ENCODE peak calls at places on chromosomes 2 and 18, in six cellular contexts. One of them, this sample, is unnamed.

GRCh38 chr2:170845343-170845742 is 28.7 kb downstream of the GAD1 start:
- DNase-seq in fibroblast of pulmonary artery: no peak
- DNase-seq in GM23248: no peak
- DNase-seq in posterior vena cava: no peak
- DNase-seq in COR-L47: no peak
- DNase-seq in A549: no peak
- DNase-seq in this sample: peak

GRCh38 chr2:9474361-9475117 is at the start of gene IAH1:
- DNase-seq in fibroblast of pulmonary artery: peak
- DNase-seq in GM23248: peak
- DNase-seq in posterior vena cava: peak
- DNase-seq in COR-L47: peak
- DNase-seq in A549: peak
- DNase-seq in this sample: peak

GRCh38 chr2:223055140-223055539 is 3.1 kb downstream of the KCNE4 start:
- DNase-seq in fibroblast of pulmonary artery: peak
- DNase-seq in GM23248: peak
- DNase-seq in posterior vena cava: no peak
- DNase-seq in COR-L47: peak
- DNase-seq in A549: no peak
- DNase-seq in this sample: no peak

GRCh38 chr2:239054921-239055320 is 207.0 kb downstream of the TWIST2 start:
- DNase-seq in fibroblast of pulmonary artery: no peak
- DNase-seq in GM23248: no peak
- DNase-seq in posterior vena cava: peak
- DNase-seq in COR-L47: no peak
- DNase-seq in A549: no peak
- DNase-seq in this sample: no peak

GRCh38 chr2:28750316-28751101 is 1.1 kb upstream of the PPP1CB start:
- DNase-seq in fibroblast of pulmonary artery: peak
- DNase-seq in GM23248: peak
- DNase-seq in posterior vena cava: no peak
- DNase-seq in COR-L47: peak
- DNase-seq in A549: no peak
- DNase-seq in this sample: peak

GRCh38 chr2:127646487-127647241 is 711 bp downstream of the GPR17 start:
- DNase-seq in fibroblast of pulmonary artery: no peak
- DNase-seq in GM23248: no peak
- DNase-seq in posterior vena cava: peak
- DNase-seq in COR-L47: no peak
- DNase-seq in A549: no peak
- DNase-seq in this sample: no peak

GRCh38 chr2:226031078-226031937 is 631.8 kb downstream of the NYAP2 start:
- DNase-seq in fibroblast of pulmonary artery: peak
- DNase-seq in GM23248: peak
- DNase-seq in posterior vena cava: peak
- DNase-seq in COR-L47: peak
- DNase-seq in A549: peak
- DNase-seq in this sample: peak

GRCh38 chr18:44731866-44732555 is 51.3 kb downstream of the SETBP1 start:
- DNase-seq in fibroblast of pulmonary artery: no peak
- DNase-seq in GM23248: peak
- DNase-seq in posterior vena cava: no peak
- DNase-seq in COR-L47: no peak
- DNase-seq in A549: no peak
- DNase-seq in this sample: peak

GRCh38 chr2:188132385-188132784 is 159.3 kb upstream of the GULP1 start:
- DNase-seq in fibroblast of pulmonary artery: peak
- DNase-seq in GM23248: no peak
- DNase-seq in posterior vena cava: no peak
- DNase-seq in COR-L47: peak
- DNase-seq in A549: no peak
- DNase-seq in this sample: no peak

GRCh38 chr2:181517685-181518301 is 60.6 kb downstream of the ITGA4 start:
- DNase-seq in fibroblast of pulmonary artery: peak
- DNase-seq in GM23248: no peak
- DNase-seq in posterior vena cava: no peak
- DNase-seq in COR-L47: no peak
- DNase-seq in A549: no peak
- DNase-seq in this sample: no peak

GRCh38 chr2:64400733-64401500 is 53.0 kb upstream of the LGALSL start:
- DNase-seq in fibroblast of pulmonary artery: no peak
- DNase-seq in GM23248: no peak
- DNase-seq in posterior vena cava: no peak
- DNase-seq in COR-L47: no peak
- DNase-seq in A549: no peak
- DNase-seq in this sample: no peak

GRCh38 chr2:85501244-85501643 is 37.7 kb upstream of the MAT2A start:
- DNase-seq in fibroblast of pulmonary artery: peak
- DNase-seq in GM23248: no peak
- DNase-seq in posterior vena cava: no peak
- DNase-seq in COR-L47: no peak
- DNase-seq in A549: no peak
- DNase-seq in this sample: no peak

GRCh38 chr2:200585730-200586643 is at the start of gene AOX1:
- DNase-seq in fibroblast of pulmonary artery: peak
- DNase-seq in GM23248: peak
- DNase-seq in posterior vena cava: peak
- DNase-seq in COR-L47: no peak
- DNase-seq in A549: no peak
- DNase-seq in this sample: no peak

GRCh38 chr18:8208716-8209115 is 400.5 kb upstream of the RAB12 start:
- DNase-seq in fibroblast of pulmonary artery: no peak
- DNase-seq in GM23248: no peak
- DNase-seq in posterior vena cava: no peak
- DNase-seq in COR-L47: no peak
- DNase-seq in A549: no peak
- DNase-seq in this sample: no peak

GRCh38 chr2:231661422-231662027 is 46.8 kb upstream of the PTMA start:
- DNase-seq in fibroblast of pulmonary artery: no peak
- DNase-seq in GM23248: no peak
- DNase-seq in posterior vena cava: no peak
- DNase-seq in COR-L47: no peak
- DNase-seq in A549: no peak
- DNase-seq in this sample: no peak

GRCh38 chr2:195369217-195369587 is 287.8 kb upstream of the SLC39A10 start:
- DNase-seq in fibroblast of pulmonary artery: no peak
- DNase-seq in GM23248: no peak
- DNase-seq in posterior vena cava: no peak
- DNase-seq in COR-L47: no peak
- DNase-seq in A549: no peak
- DNase-seq in this sample: no peak

GRCh38 chr2:152406119-152406835 is 71.3 kb downstream of the FMNL2 start:
- DNase-seq in fibroblast of pulmonary artery: no peak
- DNase-seq in GM23248: no peak
- DNase-seq in posterior vena cava: no peak
- DNase-seq in COR-L47: no peak
- DNase-seq in A549: no peak
- DNase-seq in this sample: no peak

GRCh38 chr18:9916067-9916684 is 2.4 kb downstream of the VAPA start:
- DNase-seq in fibroblast of pulmonary artery: peak
- DNase-seq in GM23248: peak
- DNase-seq in posterior vena cava: no peak
- DNase-seq in COR-L47: no peak
- DNase-seq in A549: no peak
- DNase-seq in this sample: no peak

GRCh38 chr2:15107137-15107536 is 454.0 kb downstream of the NBAS start:
- DNase-seq in fibroblast of pulmonary artery: no peak
- DNase-seq in GM23248: peak
- DNase-seq in posterior vena cava: no peak
- DNase-seq in COR-L47: no peak
- DNase-seq in A549: no peak
- DNase-seq in this sample: no peak

GRCh38 chr18:51068111-51068510 is 38.1 kb downstream of the SMAD4 start:
- DNase-seq in fibroblast of pulmonary artery: peak
- DNase-seq in GM23248: peak
- DNase-seq in posterior vena cava: no peak
- DNase-seq in COR-L47: no peak
- DNase-seq in A549: no peak
- DNase-seq in this sample: no peak

GRCh38 chr2:187541086-187542085 is 12.8 kb downstream of the TFPI start:
- DNase-seq in fibroblast of pulmonary artery: peak
- DNase-seq in GM23248: peak
- DNase-seq in posterior vena cava: no peak
- DNase-seq in COR-L47: peak
- DNase-seq in A549: no peak
- DNase-seq in this sample: no peak

GRCh38 chr18:45526120-45526841 is 89.0 kb upstream of the SLC14A2 start:
- DNase-seq in fibroblast of pulmonary artery: peak
- DNase-seq in GM23248: peak
- DNase-seq in posterior vena cava: no peak
- DNase-seq in COR-L47: peak
- DNase-seq in A549: no peak
- DNase-seq in this sample: no peak

GRCh38 chr2:37652199-37652640 is 19.2 kb downstream of the CDC42EP3 start:
- DNase-seq in fibroblast of pulmonary artery: peak
- DNase-seq in GM23248: peak
- DNase-seq in posterior vena cava: no peak
- DNase-seq in COR-L47: no peak
- DNase-seq in A549: peak
- DNase-seq in this sample: no peak

GRCh38 chr2:189362283-189362682 is 79.0 kb upstream of the WDR75 start:
- DNase-seq in fibroblast of pulmonary artery: no peak
- DNase-seq in GM23248: no peak
- DNase-seq in posterior vena cava: no peak
- DNase-seq in COR-L47: no peak
- DNase-seq in A549: no peak
- DNase-seq in this sample: no peak

GRCh38 chr18:79521806-79522205 is 126.1 kb downstream of the NFATC1 start:
- DNase-seq in fibroblast of pulmonary artery: no peak
- DNase-seq in GM23248: no peak
- DNase-seq in posterior vena cava: peak
- DNase-seq in COR-L47: no peak
- DNase-seq in A549: no peak
- DNase-seq in this sample: no peak

GRCh38 chr2:238914648-238915015 is 66.7 kb downstream of the TWIST2 start:
- DNase-seq in fibroblast of pulmonary artery: peak
- DNase-seq in GM23248: peak
- DNase-seq in posterior vena cava: peak
- DNase-seq in COR-L47: no peak
- DNase-seq in A549: no peak
- DNase-seq in this sample: no peak

GRCh38 chr2:44168684-44169154 is at the start of gene PPM1B:
- DNase-seq in fibroblast of pulmonary artery: no peak
- DNase-seq in GM23248: no peak
- DNase-seq in posterior vena cava: peak
- DNase-seq in COR-L47: peak
- DNase-seq in A549: no peak
- DNase-seq in this sample: peak

GRCh38 chr18:45670281-45670962 is 53.6 kb upstream of the SLC14A1 start:
- DNase-seq in fibroblast of pulmonary artery: peak
- DNase-seq in GM23248: peak
- DNase-seq in posterior vena cava: peak
- DNase-seq in COR-L47: no peak
- DNase-seq in A549: no peak
- DNase-seq in this sample: no peak

This sample was measured in Caco-2.